ENCODE peak calls at places on chromosomes 11 and 22, in five cellular contexts. F, H, Q, X and S are unnamed samples.

GRCh38 chr11:13434247-13435205 is 28.5 kb downstream of the BTBD10 start:
- DNase-seq in F (no peak), H (peak), Q (no peak), X (no peak), S (no peak)

GRCh38 chr11:12019337-12019736 is 10.9 kb upstream of the DKK3 start:
- DNase-seq in F (peak), H (no peak), Q (peak), X (peak), S (peak)

GRCh38 chr11:85875505-85875904 is 20.3 kb downstream of the CCDC83 start:
- DNase-seq in F (peak), H (peak), Q (no peak), X (no peak), S (peak)

GRCh38 chr11:31645747-31646146 is 136.2 kb downstream of the ELP4 start:
- DNase-seq in F (peak), H (peak), Q (no peak), X (no peak), S (peak)

GRCh38 chr11:32722255-32722654 is 72.2 kb downstream of the CCDC73 start:
- DNase-seq in F (no peak), H (no peak), Q (no peak), X (no peak), S (no peak)

GRCh38 chr11:113475160-113475761 is at the start of gene DRD2:
- DNase-seq in F (peak), H (no peak), Q (no peak), X (no peak), S (peak)

GRCh38 chr11:79514695-79515094 is 73.9 kb upstream of the TENM4 start:
- DNase-seq in F (no peak), H (no peak), Q (no peak), X (no peak), S (no peak)

GRCh38 chr11:61472282-61472681 is 36.3 kb upstream of the LRRC10B start:
- DNase-seq in F (peak), H (no peak), Q (no peak), X (peak), S (peak)

GRCh38 chr11:118895093-118896039 is 11.7 kb downstream of the CXCR5 start:
- DNase-seq in F (no peak), H (no peak), Q (no peak), X (no peak), S (no peak)
- H3K27ac ChIP-seq in F (no peak), H (peak), Q (no peak), X (no peak), S (no peak)

DNA sequence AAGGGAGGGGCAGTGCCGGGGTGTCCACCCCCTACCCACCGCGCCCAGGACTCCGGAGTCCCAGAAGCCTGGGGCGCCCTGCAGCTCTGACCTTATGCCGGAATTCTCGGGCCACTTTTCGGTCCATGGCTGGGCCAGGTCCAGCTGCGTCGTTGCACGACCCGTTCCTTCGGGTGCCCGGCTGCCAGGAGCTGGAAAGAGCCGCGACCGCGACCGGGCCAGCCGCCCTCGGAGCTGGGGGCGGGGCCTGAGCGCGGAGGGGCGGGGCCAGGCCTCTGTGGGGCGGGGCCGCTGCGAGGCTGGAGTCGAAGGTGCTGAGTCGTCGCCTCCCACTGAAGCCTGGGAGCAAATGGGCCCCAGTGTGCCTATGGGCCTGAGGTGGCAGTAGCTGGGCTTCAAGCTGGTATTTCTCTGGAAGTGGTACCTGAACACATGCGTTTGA is at the start of gene USH1C:
- DNase-seq in F (no peak), H (peak), Q (no peak), X (peak), S (no peak)
- H3K27ac ChIP-seq in F (no peak), H (no peak), Q (no peak), X (no peak), S (no peak)

DNA sequence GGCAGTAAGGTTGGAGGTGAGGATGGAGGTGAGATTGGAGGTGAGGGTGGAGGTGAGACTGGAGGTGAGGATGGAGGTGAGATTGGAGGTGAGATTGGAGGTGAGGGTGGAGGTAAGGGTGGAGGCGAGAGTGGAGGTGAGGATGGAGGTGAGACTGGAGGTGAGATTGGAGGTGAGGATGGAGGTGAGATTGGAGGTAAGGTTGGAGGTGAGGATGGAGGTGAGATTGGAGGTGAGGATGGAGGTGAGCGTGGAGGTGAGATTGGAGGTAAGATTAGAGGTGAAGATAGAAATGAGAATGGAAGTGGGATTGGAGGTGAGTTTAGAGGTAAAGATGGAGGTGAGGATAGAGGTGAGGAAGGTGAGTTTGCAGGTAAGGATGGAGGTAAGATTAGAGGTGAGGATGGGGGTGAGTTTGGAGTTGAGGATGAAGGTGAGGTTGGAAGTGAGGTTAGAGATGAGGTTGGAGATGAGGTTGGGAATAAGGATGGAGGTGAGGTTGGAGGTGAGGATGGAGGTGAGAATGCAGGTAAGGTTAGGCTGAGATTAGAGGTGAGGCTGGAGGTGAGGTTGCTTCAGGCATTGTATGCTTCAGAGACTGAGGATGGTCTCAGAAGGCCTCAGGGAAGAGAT is 12.2 kb downstream of the NCF4 start:
- DNase-seq in F (no peak), H (no peak), Q (no peak), X (no peak), S (no peak)
- H3K27ac ChIP-seq in F (no peak), H (peak), Q (no peak), X (no peak), S (no peak)

GRCh38 chr22:23280356-23281052 is 100.2 kb downstream of the BCR start:
- DNase-seq in F (no peak), H (no peak), Q (no peak), X (no peak), S (no peak)

GRCh38 chr22:23282089-23282501 is 101.8 kb downstream of the BCR start:
- DNase-seq in F (peak), H (peak), Q (peak), X (peak), S (peak)

GRCh38 chr22:23281053-23281405 is 100.7 kb downstream of the BCR start:
- DNase-seq in F (no peak), H (no peak), Q (no peak), X (no peak), S (no peak)

GRCh38 chr22:23282516-23282915 is 102.2 kb downstream of the BCR start:
- DNase-seq in F (no peak), H (no peak), Q (no peak), X (no peak), S (no peak)

DNA sequence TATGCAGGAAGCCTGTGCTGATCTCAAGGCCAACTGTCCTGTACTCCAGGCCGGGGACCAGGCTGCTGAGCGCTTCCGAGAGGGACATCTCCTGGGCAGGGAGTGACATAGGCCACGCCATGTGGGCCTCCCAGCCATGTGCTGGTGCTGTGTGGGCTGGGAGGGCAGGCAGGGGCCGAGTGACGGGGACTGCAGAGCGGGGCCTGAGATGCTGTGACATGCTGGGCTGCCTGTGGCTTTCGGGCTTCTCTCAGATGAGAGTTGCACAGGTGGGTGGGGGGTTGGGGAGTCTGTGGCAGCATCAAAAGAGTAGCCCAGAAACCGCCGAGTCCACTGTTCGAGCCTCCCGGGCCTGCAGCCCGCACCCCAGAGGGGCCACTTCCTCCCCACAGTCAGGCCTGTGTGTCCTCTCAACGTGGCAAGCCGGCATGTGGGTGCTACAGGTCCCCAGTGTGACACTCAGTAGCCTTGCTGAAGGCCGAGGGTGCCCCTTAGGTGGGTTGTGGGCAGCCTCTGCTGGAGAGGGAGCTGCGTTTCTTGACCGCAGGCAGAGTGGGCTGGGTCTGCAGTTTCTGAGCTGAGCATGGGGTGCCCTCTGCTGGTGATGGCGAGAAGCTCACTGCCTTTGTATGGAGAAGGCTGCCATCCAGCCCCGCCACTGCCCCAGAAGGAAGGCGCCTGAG is 101.2 kb downstream of the BCR start:
- DNase-seq in F (peak), H (peak), Q (peak), X (peak), S (peak)
- H3K27ac ChIP-seq in F (no peak), H (peak), Q (no peak), X (peak), S (no peak)

DNA sequence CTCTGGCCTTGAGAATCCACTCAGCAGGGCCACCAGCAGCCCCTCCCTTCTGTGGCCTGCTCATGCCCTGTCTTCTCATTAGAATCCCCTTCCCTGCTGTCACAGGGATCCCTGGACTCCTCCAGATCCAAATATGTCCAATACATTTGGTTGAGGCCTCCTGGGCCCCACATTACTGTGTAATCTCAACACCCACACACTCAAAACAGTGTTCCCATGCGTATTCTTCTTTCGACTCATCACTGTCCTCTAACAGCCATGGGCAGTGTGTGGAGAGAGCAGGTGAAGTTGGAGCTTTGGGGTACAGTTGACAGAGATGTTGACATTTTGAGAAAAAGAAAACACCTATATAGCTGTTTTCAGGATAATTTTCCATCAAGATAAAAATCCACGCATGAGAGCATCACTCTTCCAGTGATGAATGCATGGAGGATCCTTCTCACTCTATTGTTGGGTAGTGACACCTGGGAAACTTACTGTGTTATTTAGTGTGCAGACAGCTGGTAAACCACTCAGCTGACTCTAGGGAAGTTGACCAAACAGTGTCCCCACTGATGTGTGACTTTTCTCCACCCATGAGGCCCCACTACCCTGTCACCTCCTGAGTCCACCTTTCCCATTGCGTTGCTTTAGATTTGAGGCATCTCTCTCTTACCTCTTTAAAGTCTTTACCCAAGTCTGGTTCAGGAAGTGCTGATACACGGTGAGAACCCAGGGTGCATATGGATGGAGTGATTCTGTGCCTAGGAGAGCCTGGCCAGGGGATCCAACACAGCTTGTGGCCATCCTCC is 28.7 kb upstream of the VPREB1 start:
- DNase-seq in F (no peak), H (no peak), Q (no peak), X (no peak), S (no peak)
- H3K27ac ChIP-seq in F (no peak), H (no peak), Q (no peak), X (no peak), S (no peak)

DNA sequence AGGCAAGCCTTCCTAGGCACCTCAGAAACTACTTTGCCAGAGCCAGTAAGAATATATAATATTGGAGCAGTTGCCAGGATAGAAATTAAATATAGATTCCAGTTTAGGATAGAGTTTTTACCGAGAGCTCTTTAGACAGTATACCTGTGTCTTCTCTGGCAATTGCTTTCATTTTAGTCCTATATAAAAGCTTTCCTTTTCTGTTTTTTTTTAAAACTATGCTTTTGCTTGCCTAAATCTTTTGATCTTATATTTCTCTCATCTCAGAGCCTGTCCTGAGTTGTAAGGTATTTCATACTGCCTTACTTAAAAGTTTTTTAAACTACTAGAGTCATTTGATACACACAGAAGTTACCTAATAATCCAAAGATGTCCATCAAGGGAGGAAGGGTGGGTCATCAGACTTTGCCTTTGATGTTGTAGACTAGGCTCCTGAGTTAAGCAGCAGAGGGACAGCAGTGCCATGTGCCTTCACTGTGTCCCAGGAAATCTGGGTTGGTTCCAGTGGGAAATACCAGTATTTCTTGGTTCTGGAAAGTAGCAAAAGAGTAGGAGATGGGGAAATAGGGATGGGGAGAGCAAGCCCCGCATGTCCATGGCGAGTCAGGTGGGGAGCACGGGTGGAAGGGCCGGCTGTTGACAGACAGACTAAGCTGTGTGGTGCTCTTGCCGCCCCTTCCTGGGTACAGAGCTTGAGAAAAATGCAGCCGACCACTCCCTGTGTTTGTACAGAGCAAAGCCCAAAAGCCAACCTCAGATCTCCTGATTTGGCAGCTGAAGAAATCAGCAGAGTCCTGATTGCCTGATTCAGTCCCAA is 11.2 kb downstream of the MCAM start:
- DNase-seq in F (no peak), H (no peak), Q (no peak), X (no peak), S (no peak)
- H3K27ac ChIP-seq in F (peak), H (peak), Q (peak), X (no peak), S (no peak)

GRCh38 chr11:17861036-17861755 is 126.6 kb downstream of the KCNC1 start:
- DNase-seq in F (no peak), H (no peak), Q (no peak), X (no peak), S (no peak)

GRCh38 chr11:17864478-17864941 is 129.9 kb downstream of the KCNC1 start:
- DNase-seq in F (no peak), H (peak), Q (no peak), X (no peak), S (no peak)

GRCh38 chr11:17855531-17856290 is 121.1 kb downstream of the KCNC1 start:
- DNase-seq in F (no peak), H (no peak), Q (no peak), X (no peak), S (no peak)

DNA sequence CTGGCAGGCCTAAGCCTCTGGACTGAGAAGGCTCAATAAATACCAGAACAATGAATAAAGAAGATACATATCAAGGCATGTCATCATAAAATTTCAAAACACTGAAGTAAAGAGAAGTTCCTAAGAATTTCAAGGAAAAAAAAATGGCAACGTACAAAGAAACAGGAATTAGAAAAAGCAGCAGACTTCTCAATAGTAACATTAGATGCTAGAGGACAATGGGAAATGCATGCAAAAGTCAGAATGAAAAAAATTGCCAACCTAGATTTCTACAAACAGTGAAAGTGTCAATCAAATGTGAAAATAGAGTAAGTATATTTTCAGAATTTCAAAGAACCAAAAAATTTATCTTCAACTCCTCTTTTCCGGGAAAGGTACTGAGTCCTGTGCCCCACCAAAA is 125.0 kb downstream of the KCNC1 start:
- DNase-seq in F (no peak), H (no peak), Q (no peak), X (no peak), S (no peak)
- H3K27ac ChIP-seq in F (no peak), H (no peak), Q (no peak), X (no peak), S (no peak)

GRCh38 chr22:46445771-46446485 is 91.5 kb downstream of the CELSR1 start:
- DNase-seq in F (no peak), H (no peak), Q (no peak), X (no peak), S (no peak)
- H3K27ac ChIP-seq in F (no peak), H (peak), Q (no peak), X (no peak), S (no peak)

GRCh38 chr11:1439341-1439740 is 47.2 kb downstream of the MOB2 start:
- DNase-seq in F (no peak), H (no peak), Q (no peak), X (no peak), S (no peak)
- H3K27ac ChIP-seq in F (no peak), H (no peak), Q (no peak), X (no peak), S (no peak)